ENCODE peak calls at places on chromosome 7, in five cellular contexts. A, O, B, Q and U are unnamed samples.

GRCh38 chr7:148079681-148080080 is 510.9 kb upstream of the C7orf33 start:
- DNase-seq in A (no peak), O (no peak), B (no peak), Q (no peak), U (no peak)

GRCh38 chr7:16123117-16123770 is 298.1 kb downstream of the CRPPA start:
- DNase-seq in A (no peak), O (no peak), B (no peak), Q (no peak), U (no peak)

GRCh38 chr7:121752706-121753105 is 120.3 kb upstream of the PTPRZ1 start:
- DNase-seq in A (no peak), O (no peak), B (no peak), Q (no peak), U (no peak)

GRCh38 chr7:24824400-24824799 is 67.1 kb upstream of the GSDME start:
- DNase-seq in A (no peak), O (no peak), B (no peak), Q (peak), U (no peak)

GRCh38 chr7:29796181-29796580 is 10.1 kb upstream of the WIPF3 start:
- DNase-seq in A (no peak), O (no peak), B (no peak), Q (no peak), U (no peak)

GRCh38 chr7:21784989-21785388 is 160.7 kb downstream of the CDCA7L start:
- DNase-seq in A (no peak), O (no peak), B (no peak), Q (no peak), U (no peak)

GRCh38 chr7:93016085-93016471 is 101.7 kb downstream of the SAMD9 start:
- DNase-seq in A (no peak), O (peak), B (no peak), Q (no peak), U (no peak)

GRCh38 chr7:77537136-77537594 is at the start of gene PTPN12:
- DNase-seq in A (no peak), O (no peak), B (peak), Q (no peak), U (no peak)

GRCh38 chr7:890868-891267 is 14.5 kb downstream of the GET4 start:
- DNase-seq in A (no peak), O (no peak), B (no peak), Q (no peak), U (no peak)

GRCh38 chr7:151607464-151607867 is 87.8 kb upstream of the RHEB start:
- DNase-seq in A (no peak), O (no peak), B (no peak), Q (peak), U (no peak)

GRCh38 chr7:99693427-99694200 is 13.8 kb upstream of the CYP3A5 start:
- DNase-seq in A (peak), O (no peak), B (no peak), Q (peak), U (no peak)

GRCh38 chr7:100483728-100484635 is at the start of gene NYAP1:
- DNase-seq in A (peak), O (no peak), B (no peak), Q (peak), U (no peak)

GRCh38 chr7:146150153-146150552 is 33.6 kb downstream of the CNTNAP2 start:
- DNase-seq in A (no peak), O (no peak), B (no peak), Q (no peak), U (no peak)

GRCh38 chr7:100894860-100895700 is 608 bp downstream of the ACHE start:
- DNase-seq in A (peak), O (no peak), B (no peak), Q (peak), U (no peak)

GRCh38 chr7:55177068-55177530 is 158.3 kb downstream of the EGFR start:
- DNase-seq in A (no peak), O (no peak), B (no peak), Q (no peak), U (no peak)

GRCh38 chr7:14900051-14900450 is 2.5 kb downstream of the DGKB start:
- DNase-seq in A (no peak), O (no peak), B (no peak), Q (no peak), U (no peak)

GRCh38 chr7:18036783-18037182 is 9.1 kb upstream of the PRPS1L1 start:
- DNase-seq in A (no peak), O (no peak), B (no peak), Q (no peak), U (no peak)

GRCh38 chr7:4472739-4473138 is 209.4 kb upstream of the FOXK1 start:
- DNase-seq in A (no peak), O (no peak), B (no peak), Q (no peak), U (no peak)

GRCh38 chr7:152081088-152081487 is 55.6 kb downstream of the GALNT11 start:
- DNase-seq in A (no peak), O (no peak), B (no peak), Q (peak), U (no peak)